ENCODE peak calls at places on chromosomes 5 and 9, in seven cellular contexts. A is ELF-1; K is stimulated activated CD8-positive, alpha-beta memory T cell treated with anti-CD3 and anti-CD28 coated beads, Interleukin-4, amount 100 ng/mL, for 24 hours; V is non-pigmented ciliary epithelial cell; H is ELR; P is Peyer's patch; Q is NCI-H774. D is an unnamed sample.

GRCh38 chr9:72478993-72479392 is 42.4 kb upstream of the TMC1 start:
- DNase-seq in Q (no peak), A (no peak), K (no peak), H (peak; percentile 66), V (peak; percentile 35), P (no peak), D (peak; percentile 69)

GRCh38 chr9:91033802-91034201 is 232.2 kb downstream of the SYK start:
- DNase-seq in H (peak; percentile 43), Q (no peak), A (peak; percentile 58), V (no peak), K (peak; percentile 65), P (peak; percentile 76), D (no peak)

GRCh38 chr9:34328500-34328982 is 527 bp downstream of the KIF24 start:
- DNase-seq in V (no peak), Q (no peak), P (no peak), K (no peak), H (peak; percentile 65), A (no peak), D (no peak)

GRCh38 chr5:179974946-179975712 is 67.4 kb upstream of the TBC1D9B start:
- DNase-seq in V (no peak), P (peak; percentile 82), A (peak; percentile 80), H (peak; percentile 32), Q (no peak), K (no peak), D (no peak)

GRCh38 chr5:55575815-55576583 is 41.2 kb upstream of the PLPP1 start:
- DNase-seq in K (no peak), A (no peak), H (no peak), V (no peak), P (no peak), Q (no peak), D (peak; percentile 60)

GRCh38 chr5:34978681-34979080 is 49.3 kb downstream of the DNAJC21 start:
- DNase-seq in P (no peak), K (no peak), V (no peak), A (no peak), H (no peak), Q (no peak), D (no peak)

GRCh38 chr9:73149371-73150067 is 2.1 kb upstream of the ANXA1 start:
- DNase-seq in Q (no peak), H (peak; percentile 96), V (peak; percentile 81), P (peak; percentile 47), A (no peak), K (no peak), D (peak; percentile 92)

GRCh38 chr9:98775831-98776441 is 20.4 kb downstream of the ANKS6 start:
- DNase-seq in K (peak; percentile 7), V (peak; percentile 42), H (peak; percentile 83), Q (no peak), A (peak; percentile 74), P (peak; percentile 62), D (peak; percentile 79)

GRCh38 chr5:3780907-3781306 is 185.3 kb downstream of the IRX1 start:
- DNase-seq in V (no peak), H (no peak), P (no peak), K (no peak), A (no peak), Q (no peak), D (no peak)

GRCh38 chr5:83516361-83516760 is 44.8 kb downstream of the VCAN start:
- DNase-seq in K (no peak), A (no peak), Q (no peak), P (no peak), H (no peak), V (no peak), D (peak; percentile 32)

GRCh38 chr9:8895498-8896224 is 1096.1 kb upstream of the DMAC1 start:
- DNase-seq in P (no peak), H (no peak), A (peak; percentile 9), K (no peak), Q (peak; percentile 68), V (no peak), D (peak; percentile 16)

GRCh38 chr5:93890657-93891056 is 149.3 kb upstream of the POU5F2 start:
- DNase-seq in V (peak; percentile 10), K (no peak), Q (peak; percentile 58), A (peak; percentile 18), H (no peak), P (no peak), D (no peak)

GRCh38 chr5:123434796-123435195 is 11.6 kb upstream of the CEP120 start:
- DNase-seq in A (no peak), V (no peak), P (no peak), Q (no peak), K (no peak), H (no peak), D (no peak)

GRCh38 chr5:53323943-53324642 is 156.3 kb upstream of the FST start:
- DNase-seq in K (no peak), V (no peak), A (no peak), H (peak; percentile 77), P (no peak), Q (no peak), D (peak; percentile 34)

GRCh38 chr9:76884823-76885222 is 21.1 kb downstream of the PRUNE2 start:
- DNase-seq in K (no peak), P (no peak), Q (no peak), A (no peak), V (no peak), H (no peak), D (no peak)

GRCh38 chr5:125882061-125882460 is 541.1 kb upstream of the GRAMD2B start:
- DNase-seq in P (no peak), K (no peak), A (no peak), V (no peak), H (no peak), Q (no peak), D (no peak)

GRCh38 chr5:172849636-172850453 is 15.8 kb downstream of the ERGIC1 start:
- DNase-seq in V (no peak), Q (no peak), A (no peak), P (peak; percentile 88), H (peak; percentile 54), K (no peak), D (no peak)

GRCh38 chr5:31824886-31825774 is 186.2 kb downstream of the PDZD2 start:
- DNase-seq in H (peak; percentile 79), Q (peak; percentile 49), K (no peak), P (peak; percentile 47), V (peak; percentile 38), A (peak; percentile 67), D (peak; percentile 59)

GRCh38 chr9:5389109-5389732 is 48.5 kb downstream of the PLGRKT start:
- DNase-seq in H (peak; percentile 89), K (no peak), P (no peak), Q (no peak), V (peak; percentile 90), A (no peak), D (peak; percentile 91)

GRCh38 chr9:94921072-94921471 is 194.6 kb downstream of the AOPEP start:
- DNase-seq in P (no peak), K (no peak), V (no peak), Q (no peak), A (peak; percentile 87), H (peak; percentile 86), D (peak; percentile 73)

GRCh38 chr5:124692324-124692723 is 54.1 kb downstream of the ZNF608 start:
- DNase-seq in K (no peak), P (no peak), Q (no peak), H (no peak), A (no peak), V (peak; percentile 57), D (peak; percentile 91)

GRCh38 chr5:150653145-150653761 is 7.8 kb upstream of the MYOZ3 start:
- DNase-seq in A (no peak), Q (no peak), H (peak; percentile 55), K (no peak), V (no peak), P (no peak), D (peak; percentile 72)

GRCh38 chr9:90607701-90608122 is 34.9 kb downstream of the DIRAS2 start:
- DNase-seq in K (no peak), V (no peak), A (no peak), Q (no peak), P (peak; percentile 63), H (no peak), D (no peak)

GRCh38 chr9:36818242-36818938 is 215.7 kb downstream of the PAX5 start:
- DNase-seq in H (no peak), P (peak; percentile 40), A (peak; percentile 11), V (no peak), K (no peak), Q (peak; percentile 42), D (no peak)

GRCh38 chr5:173847102-173847501 is 41.0 kb upstream of the CPEB4 start:
- DNase-seq in Q (no peak), P (no peak), A (no peak), K (no peak), H (no peak), V (no peak), D (no peak)

GRCh38 chr9:37262410-37262809 is 142.0 kb downstream of the ZCCHC7 start:
- DNase-seq in H (peak; percentile 53), V (no peak), P (no peak), K (no peak), Q (no peak), A (no peak), D (peak; percentile 49)